ENCODE peak calls at places on chromosome 4, in five cellular contexts. V is activated CD4-positive, alpha-beta T cell treated with anti-CD3 and anti-CD28 coated beads, Interleukin-2, amount 10 ng/mL, durations not matched to agents 24 days and 14 days; N is bronchial epithelial cell; S is lower lobe of right lung; J is amniotic stem cell. C is an unnamed sample.

GRCh38 chr4:2101346-2102044 is 42.4 kb downstream of the NAT8L start:
- DNase-seq in S (no peak), J (no peak), V (peak), N (peak), C (no peak)

GRCh38 chr4:5504486-5504885 is 203.9 kb downstream of the EVC2 start:
- DNase-seq in S (no peak), V (no peak), N (peak), J (no peak), C (no peak)

GRCh38 chr4:58261526-58261925 is 1151.3 kb upstream of the IGFBP7 start:
- DNase-seq in J (no peak), S (no peak), V (no peak), N (no peak), C (no peak)

GRCh38 chr4:124085561-124086180 is 626.9 kb downstream of the ANKRD50 start:
- DNase-seq in S (no peak), V (no peak), J (no peak), N (no peak), C (no peak)

GRCh38 chr4:1179976-1180375 is 7.6 kb upstream of the SPON2 start:
- DNase-seq in N (no peak), J (no peak), V (no peak), S (no peak), C (no peak)

GRCh38 chr4:185792384-185793146 is 19.4 kb downstream of the SORBS2 start:
- DNase-seq in V (no peak), J (peak), N (peak), S (no peak), C (peak)

GRCh38 chr4:14837860-14838259 is 164.4 kb upstream of the CPEB2 start:
- DNase-seq in S (no peak), N (no peak), V (no peak), J (no peak), C (no peak)

GRCh38 chr4:16916719-16917337 is 18.4 kb upstream of the LDB2 start:
- DNase-seq in J (no peak), N (peak), V (peak), S (no peak), C (no peak)

GRCh38 chr4:3871181-3871852 is 105.1 kb downstream of the ADRA2C start:
- DNase-seq in S (peak), V (no peak), J (no peak), N (no peak), C (no peak)

GRCh38 chr4:143559757-143560147 is 46.2 kb downstream of the SMARCA5 start:
- DNase-seq in V (peak), N (no peak), J (no peak), S (no peak), C (no peak)

GRCh38 chr4:97142893-97143292 is 1000.4 kb downstream of the STPG2 start:
- DNase-seq in S (no peak), V (no peak), N (no peak), J (no peak), C (no peak)

GRCh38 chr4:176340871-176341685 is 21.3 kb downstream of the SPCS3 start:
- DNase-seq in V (no peak), S (no peak), J (peak), N (peak), C (no peak)

C was measured in pulmonary artery endothelial cell.